ENCODE peak calls at places on chromosomes 11 and 22, in ten cellular contexts. K, M, J, L, B, U, G, C, N and I are unnamed samples.

GRCh38 chr11:26867286-26867685 is 126.6 kb upstream of the FIBIN start:
- DNase-seq in K (no peak), M (no peak), J (no peak), L (no peak), B (no peak), U (peak; percentile 80), G (no peak), C (no peak), N (no peak), I (no peak)

GRCh38 chr11:125083312-125084056 is 20.4 kb downstream of the SLC37A2 start:
- DNase-seq in K (no peak), M (no peak), J (no peak), L (no peak), B (no peak), U (no peak), G (no peak), C (no peak), N (no peak), I (no peak)

GRCh38 chr22:37279469-37279868 is 2.8 kb upstream of the CYTH4 start:
- DNase-seq in K (no peak), M (no peak), J (no peak), L (no peak), B (no peak), U (no peak), G (no peak), C (no peak), N (no peak), I (no peak)

GRCh38 chr11:27201454-27202302 is 161.1 kb downstream of the BBOX1 start:
- DNase-seq in K (no peak), M (peak; percentile 64), J (no peak), L (no peak), B (no peak), U (peak; percentile 79), G (peak; percentile 96), C (no peak), N (no peak), I (no peak)

GRCh38 chr11:117834068-117834810 is 9.7 kb upstream of the FXYD2 start:
- DNase-seq in K (no peak), M (peak; percentile 3), J (no peak), L (no peak), B (no peak), U (no peak), G (peak; percentile 10), C (no peak), N (no peak), I (no peak)

GRCh38 chr22:47388778-47389177 is 626.3 kb downstream of the TBC1D22A start:
- DNase-seq in K (no peak), M (no peak), J (no peak), L (no peak), B (no peak), U (no peak), G (no peak), C (no peak), N (no peak), I (no peak)

GRCh38 chr22:47047321-47048122 is 285.1 kb downstream of the TBC1D22A start:
- DNase-seq in K (no peak), M (no peak), J (no peak), L (no peak), B (no peak), U (no peak), G (no peak), C (no peak), N (no peak), I (no peak)

GRCh38 chr11:111220716-111221115 is 24.8 kb upstream of the POU2AF2 start:
- DNase-seq in K (no peak), M (no peak), J (no peak), L (no peak), B (no peak), U (no peak), G (no peak), C (no peak), N (no peak), I (no peak)

GRCh38 chr11:66700742-66701141 is 23.1 kb upstream of the RBM4B start:
- DNase-seq in K (no peak), M (no peak), J (no peak), L (no peak), B (no peak), U (no peak), G (no peak), C (no peak), N (no peak), I (no peak)

GRCh38 chr11:83191986-83192385 is 1.5 kb upstream of the ANKRD42 start:
- DNase-seq in K (no peak), M (no peak), J (no peak), L (no peak), B (no peak), U (no peak), G (peak; percentile 88), C (no peak), N (no peak), I (no peak)

GRCh38 chr11:68461284-68461861 is 821 bp downstream of the PPP6R3 start:
- DNase-seq in K (no peak), M (no peak), J (no peak), L (no peak), B (no peak), U (peak; percentile 47), G (no peak), C (no peak), N (no peak), I (no peak)

GRCh38 chr11:56841210-56841810 is 92.8 kb upstream of the OR9G4 start:
- DNase-seq in K (no peak), M (peak; percentile 40), J (peak; percentile 73), L (no peak), B (peak; percentile 6), U (peak; percentile 62), G (peak; percentile 59), C (peak; percentile 13), N (no peak), I (peak; percentile 34)

GRCh38 chr11:75495749-75496641 is 29.7 kb downstream of the GDPD5 start:
- DNase-seq in K (no peak), M (no peak), J (peak; percentile 63), L (no peak), B (no peak), U (no peak), G (no peak), C (no peak), N (no peak), I (no peak)

GRCh38 chr11:62340269-62340901 is 3.1 kb downstream of the ASRGL1 start:
- DNase-seq in K (peak; percentile 5), M (peak; percentile 42), J (peak; percentile 77), L (peak; percentile 10), B (peak; percentile 37), U (peak; percentile 57), G (peak; percentile 82), C (peak; percentile 64), N (peak; percentile 47), I (peak; percentile 57)

GRCh38 chr11:21635359-21635758 is 557.5 kb upstream of the ANO5 start:
- DNase-seq in K (no peak), M (no peak), J (no peak), L (no peak), B (no peak), U (no peak), G (no peak), C (no peak), N (no peak), I (no peak)

GRCh38 chr22:50440544-50441249 is 34.1 kb downstream of the SBF1 start:
- DNase-seq in K (no peak), M (no peak), J (no peak), L (no peak), B (no peak), U (no peak), G (no peak), C (no peak), N (peak; percentile 34), I (no peak)

GRCh38 chr11:134783219-134783618 is 371.2 kb upstream of the B3GAT1 start:
- DNase-seq in K (no peak), M (no peak), J (no peak), L (no peak), B (no peak), U (no peak), G (no peak), C (no peak), N (no peak), I (no peak)

GRCh38 chr11:66340596-66341501 is 4.1 kb downstream of the BRMS1 start:
- DNase-seq in K (no peak), M (no peak), J (no peak), L (no peak), B (no peak), U (no peak), G (no peak), C (no peak), N (no peak), I (no peak)

GRCh38 chr22:27501191-27501936 is 300.2 kb downstream of the MN1 start:
- DNase-seq in K (no peak), M (no peak), J (no peak), L (no peak), B (no peak), U (no peak), G (no peak), C (no peak), N (no peak), I (no peak)

GRCh38 chr11:33735166-33735425 is 1.1 kb downstream of the CD59 start:
- DNase-seq in K (no peak), M (no peak), J (peak; percentile 45), L (no peak), B (no peak), U (no peak), G (peak; percentile 42), C (no peak), N (no peak), I (no peak)

GRCh38 chr11:28903716-28904115 is 795.5 kb downstream of the METTL15 start:
- DNase-seq in K (no peak), M (no peak), J (no peak), L (no peak), B (no peak), U (peak; percentile 24), G (no peak), C (no peak), N (no peak), I (no peak)

GRCh38 chr11:120200677-120201076 is 10.2 kb upstream of the OAF start:
- DNase-seq in K (no peak), M (no peak), J (no peak), L (no peak), B (no peak), U (no peak), G (no peak), C (no peak), N (no peak), I (no peak)

GRCh38 chr11:19846654-19847330 is 134.2 kb downstream of the NAV2 start:
- DNase-seq in K (no peak), M (peak; percentile 58), J (no peak), L (no peak), B (no peak), U (peak; percentile 59), G (no peak), C (no peak), N (no peak), I (no peak)

GRCh38 chr11:128448487-128448886 is 138.9 kb downstream of the ETS1 start:
- DNase-seq in K (no peak), M (no peak), J (peak; percentile 71), L (no peak), B (no peak), U (no peak), G (no peak), C (no peak), N (no peak), I (no peak)

GRCh38 chr11:3947084-3947483 is 91.6 kb downstream of the STIM1 start:
- DNase-seq in K (no peak), M (peak; percentile 74), J (peak; percentile 84), L (peak; percentile 12), B (no peak), U (peak; percentile 86), G (peak; percentile 39), C (peak; percentile 54), N (no peak), I (peak; percentile 13)

GRCh38 chr11:5192738-5193137 is 7.7 kb downstream of the OR51V1 start:
- DNase-seq in K (no peak), M (no peak), J (no peak), L (no peak), B (no peak), U (no peak), G (no peak), C (no peak), N (no peak), I (no peak)

GRCh38 chr11:102615077-102615893 is 9.8 kb downstream of the MMP20 start:
- DNase-seq in K (no peak), M (no peak), J (no peak), L (no peak), B (no peak), U (no peak), G (no peak), C (no peak), N (no peak), I (no peak)

GRCh38 chr11:84648413-84648812 is 978.7 kb downstream of the DLG2 start:
- DNase-seq in K (no peak), M (no peak), J (no peak), L (no peak), B (no peak), U (no peak), G (no peak), C (no peak), N (no peak), I (no peak)